ENCODE peak calls at places on chromosomes 1 and 21, in nine cellular contexts. L, C, R, W, E, V, Z, K and B are unnamed samples.
A peak's percentile ranks its signal among the peaks of the same experiment; 100 is the strongest.

GRCh38 chr1:67464058-67464457 is 33.9 kb upstream of the SERBP1 start:
- DNase-seq in L (no peak), C (no peak), R (no peak), W (no peak), E (no peak), V (no peak), Z (no peak), K (no peak), B (no peak)

GRCh38 chr1:174999926-175000696 is at the start of gene CACYBP:
- DNase-seq in L (peak; percentile 28), C (peak; percentile 99), R (no peak), W (peak; percentile 29), E (peak; percentile 33), V (peak; percentile 56), Z (peak; percentile 30), K (peak; percentile 26), B (peak; percentile 60)

GRCh38 chr1:7358346-7358745 is 412.8 kb upstream of the VAMP3 start:
- DNase-seq in L (no peak), C (no peak), R (no peak), W (no peak), E (no peak), V (no peak), Z (no peak), K (no peak), B (no peak)

GRCh38 chr1:225750865-225751824 is 26.5 kb upstream of the SRP9 start:
- DNase-seq in L (no peak), C (peak; percentile 54), R (no peak), W (no peak), E (no peak), V (no peak), Z (no peak), K (no peak), B (no peak)

GRCh38 chr1:29210278-29211085 is 20.3 kb downstream of the MECR start:
- DNase-seq in L (no peak), C (no peak), R (no peak), W (no peak), E (no peak), V (no peak), Z (no peak), K (no peak), B (no peak)

GRCh38 chr1:20248954-20249612 is 41.6 kb upstream of the VWA5B1 start:
- DNase-seq in L (no peak), C (no peak), R (no peak), W (no peak), E (no peak), V (no peak), Z (no peak), K (no peak), B (no peak)

GRCh38 chr1:167564592-167564991 is 11.0 kb upstream of the CREG1 start:
- DNase-seq in L (no peak), C (no peak), R (no peak), W (no peak), E (no peak), V (peak; percentile 27), Z (no peak), K (no peak), B (peak; percentile 76)

GRCh38 chr1:60732977-60733401 is 349.4 kb upstream of the NFIA start:
- DNase-seq in L (no peak), C (no peak), R (no peak), W (peak; percentile 85), E (no peak), V (no peak), Z (no peak), K (no peak), B (no peak)

GRCh38 chr1:61318319-61319125 is 236.2 kb downstream of the NFIA start:
- DNase-seq in L (peak; percentile 60), C (no peak), R (peak; percentile 76), W (no peak), E (peak; percentile 65), V (peak; percentile 24), Z (peak; percentile 59), K (no peak), B (no peak)

GRCh38 chr1:175536369-175536768 is 207.0 kb downstream of the TNR start:
- DNase-seq in L (no peak), C (no peak), R (no peak), W (no peak), E (no peak), V (no peak), Z (no peak), K (no peak), B (no peak)

GRCh38 chr21:37546949-37547614 is 180.5 kb downstream of the DYRK1A start:
- DNase-seq in L (no peak), C (no peak), R (no peak), W (no peak), E (no peak), V (no peak), Z (no peak), K (no peak), B (peak; percentile 41)

GRCh38 chr21:32741336-32741735 is 13.5 kb upstream of the SYNJ1 start:
- DNase-seq in L (no peak), C (no peak), R (no peak), W (no peak), E (no peak), V (no peak), Z (no peak), K (no peak), B (no peak)

DNA sequence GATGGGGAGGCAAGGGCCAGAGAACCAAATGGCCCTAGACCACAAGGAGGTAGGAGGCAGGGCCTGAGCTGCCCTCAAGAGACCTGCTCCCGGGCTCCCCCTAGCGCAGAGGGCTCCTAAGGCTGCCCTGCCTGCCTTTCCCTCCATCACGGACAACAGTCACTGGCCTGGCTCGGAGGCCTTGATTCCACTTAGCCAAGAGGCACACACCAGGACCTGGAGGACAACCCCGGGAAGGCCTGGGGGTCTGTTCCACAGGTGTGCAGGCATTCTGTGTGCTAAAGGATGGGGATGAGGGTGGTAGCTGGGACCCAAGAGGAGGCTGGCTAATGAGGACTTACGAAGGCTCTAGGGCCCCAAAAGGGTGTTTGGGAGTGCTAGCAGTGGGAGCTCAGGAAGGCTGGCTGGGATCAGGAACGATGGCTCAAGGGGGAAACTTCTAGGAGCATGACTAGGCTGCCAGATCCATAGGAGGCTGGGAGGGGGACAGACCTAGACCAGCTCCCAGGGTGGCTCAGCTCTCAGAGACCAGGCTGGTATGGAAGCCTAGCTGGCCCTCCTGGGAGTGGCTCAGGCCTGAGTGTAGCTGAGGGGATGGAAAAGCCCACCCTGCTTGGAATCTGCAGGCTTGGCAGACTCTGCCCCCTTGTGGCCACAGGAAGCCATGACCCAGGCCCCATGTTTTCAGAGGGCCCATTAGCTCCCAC is 831 bp downstream of the ARTN start:
- DNase-seq in L (peak; percentile 72), C (peak; percentile 87), R (no peak), W (peak; percentile 65), E (peak; percentile 60), V (peak; percentile 54), Z (peak; percentile 53), K (no peak), B (peak; percentile 81)
- H3K4me3 ChIP-seq in L (peak overlapping the region; percentile 46), C (no peak overlapping the region), R (no peak overlapping the region), W (no peak overlapping the region), E (no peak overlapping the region), V (no peak overlapping the region), Z (no peak overlapping the region), K (no peak overlapping the region), B (no peak overlapping the region)

GRCh38 chr1:159587461-159587951 is at the start of gene APCS:
- DNase-seq in L (no peak), C (no peak), R (no peak), W (no peak), E (no peak), V (no peak), Z (no peak), K (no peak), B (no peak)
- TF ChIP-seq POLR2A in L (no peak), C (no peak), R (no peak), W (no peak), E (no peak), V (no peak), Z (no peak), K (no peak), B (no peak)

GRCh38 chr1:51618715-51619114 is 1.8 kb downstream of the OSBPL9 start:
- DNase-seq in L (no peak), C (no peak), R (no peak), W (no peak), E (no peak), V (no peak), Z (no peak), K (no peak), B (no peak)

GRCh38 chr1:51621161-51621560 is 4.3 kb downstream of the OSBPL9 start:
- DNase-seq in L (no peak), C (no peak), R (no peak), W (no peak), E (no peak), V (no peak), Z (no peak), K (no peak), B (no peak)

GRCh38 chr1:51621841-51622454 is 5.1 kb downstream of the OSBPL9 start:
- DNase-seq in L (no peak), C (no peak), R (no peak), W (no peak), E (no peak), V (no peak), Z (no peak), K (no peak), B (no peak)

GRCh38 chr1:51622455-51622913 is 5.6 kb downstream of the OSBPL9 start:
- DNase-seq in L (peak; percentile 94), C (no peak), R (peak; percentile 76), W (peak; percentile 66), E (peak; percentile 77), V (no peak), Z (peak; percentile 80), K (no peak), B (peak; percentile 89)

GRCh38 chr1:51620470-51620869 is 3.6 kb downstream of the OSBPL9 start:
- DNase-seq in L (no peak), C (no peak), R (no peak), W (peak; percentile 42), E (no peak), V (no peak), Z (no peak), K (no peak), B (no peak)
- H3K4me3 ChIP-seq in L (peak overlapping the region; percentile 97), C (no peak overlapping the region), R (no peak overlapping the region), W (no peak overlapping the region), E (no peak overlapping the region), V (no peak overlapping the region), Z (no peak overlapping the region), K (no peak overlapping the region), B (no peak overlapping the region)

GRCh38 chr1:8860738-8861516 is 17.6 kb downstream of the ENO1 start:
- DNase-seq in L (no peak), C (no peak), R (no peak), W (no peak), E (no peak), V (no peak), Z (no peak), K (no peak), B (no peak)

GRCh38 chr1:8856689-8857412 is 21.6 kb downstream of the ENO1 start:
- DNase-seq in L (no peak), C (no peak), R (no peak), W (peak; percentile 83), E (no peak), V (no peak), Z (no peak), K (no peak), B (no peak)

GRCh38 chr1:8858112-8858668 is 20.3 kb downstream of the ENO1 start:
- DNase-seq in L (no peak), C (no peak), R (no peak), W (peak; percentile 83), E (no peak), V (peak; percentile 52), Z (peak; percentile 88), K (no peak), B (peak; percentile 91)

GRCh38 chr1:8862528-8862927 is 16.0 kb downstream of the ENO1 start:
- DNase-seq in L (no peak), C (no peak), R (no peak), W (no peak), E (no peak), V (no peak), Z (no peak), K (no peak), B (peak; percentile 71)

GRCh38 chr1:8858888-8859706 is 19.4 kb downstream of the ENO1 start:
- DNase-seq in L (no peak), C (no peak), R (no peak), W (peak; percentile 60), E (peak; percentile 59), V (no peak), Z (peak; percentile 67), K (no peak), B (peak; percentile 79)
- TF ChIP-seq POLR2A in L (no peak), C (no peak), R (no peak), W (peak; percentile 64), E (no peak), V (no peak), Z (no peak), K (no peak), B (no peak)